ENCODE peak calls at places on chromosomes 11 and 22, in five cellular contexts. M, E, G, S and L are unnamed samples.

GRCh38 chr11:12482839-12483238 is 105.5 kb downstream of the PARVA start:
- DNase-seq in M (no peak), E (no peak), G (no peak), S (no peak), L (no peak)

GRCh38 chr22:40690370-40690769 is 11.1 kb downstream of the MCHR1 start:
- DNase-seq in M (no peak), E (no peak), G (no peak), S (no peak), L (no peak)

GRCh38 chr11:36467913-36468312 is 42.2 kb downstream of the TRAF6 start:
- DNase-seq in M (no peak), E (no peak), G (no peak), S (no peak), L (no peak)

GRCh38 chr11:22703040-22703439 is 36.6 kb downstream of the GAS2 start:
- DNase-seq in M (no peak), E (no peak), G (peak; percentile 21), S (peak; percentile 88), L (peak; percentile 50)

GRCh38 chr11:90753546-90753945 is 530.7 kb upstream of the CHORDC1 start:
- DNase-seq in M (no peak), E (no peak), G (no peak), S (no peak), L (no peak)

GRCh38 chr11:44223261-44223660 is 86.7 kb downstream of the ALX4 start:
- DNase-seq in M (no peak), E (no peak), G (no peak), S (no peak), L (no peak)

GRCh38 chr11:66219846-66220565 is 48.4 kb upstream of the RAB1B start:
- DNase-seq in M (no peak), E (no peak), G (no peak), S (no peak), L (no peak)

GRCh38 chr11:21888814-21889213 is 304.1 kb upstream of the ANO5 start:
- DNase-seq in M (no peak), E (no peak), G (no peak), S (no peak), L (peak; percentile 4)

GRCh38 chr22:30195245-30196140 is 51.1 kb downstream of the LIF start:
- DNase-seq in M (no peak), E (no peak), G (no peak), S (peak; percentile 40), L (no peak)

GRCh38 chr22:29706493-29706892 is 13.3 kb upstream of the CABP7 start:
- DNase-seq in M (no peak), E (no peak), G (no peak), S (no peak), L (no peak)

GRCh38 chr11:47409440-47410403 is 1.3 kb downstream of the SLC39A13 start:
- DNase-seq in M (no peak), E (no peak), G (no peak), S (no peak), L (no peak)

GRCh38 chr22:25472382-25472781 is 92.1 kb upstream of the GRK3 start:
- DNase-seq in M (no peak), E (no peak), G (no peak), S (no peak), L (no peak)

GRCh38 chr11:72812968-72813739 is 1.1 kb upstream of the ATG16L2 start:
- DNase-seq in M (peak; percentile 71), E (no peak), G (no peak), S (peak; percentile 70), L (peak; percentile 86)

GRCh38 chr11:2109541-2110019 is 29.6 kb downstream of the IGF2 start:
- DNase-seq in M (no peak), E (no peak), G (no peak), S (peak; percentile 23), L (no peak)

GRCh38 chr11:88402192-88402715 is 64.7 kb upstream of the CTSC start:
- DNase-seq in M (no peak), E (no peak), G (peak; percentile 17), S (no peak), L (peak; percentile 40)

GRCh38 chr11:120079750-120080610 is 57.9 kb downstream of the TRIM29 start:
- DNase-seq in M (peak; percentile 58), E (no peak), G (no peak), S (peak; percentile 34), L (no peak)

GRCh38 chr11:1034456-1035295 is 1.8 kb downstream of the MUC6 start:
- DNase-seq in M (no peak), E (no peak), G (no peak), S (no peak), L (no peak)

GRCh38 chr11:106644824-106645223 is 373.5 kb downstream of the GUCY1A2 start:
- DNase-seq in M (no peak), E (no peak), G (no peak), S (no peak), L (no peak)

GRCh38 chr11:116697639-116698038 is 75.1 kb downstream of the BUD13 start:
- DNase-seq in M (no peak), E (no peak), G (no peak), S (no peak), L (no peak)

GRCh38 chr22:46100401-46101105 is 49.8 kb upstream of the PPARA start:
- DNase-seq in M (no peak), E (no peak), G (no peak), S (no peak), L (no peak)

GRCh38 chr22:46737105-46737975 is 712 bp downstream of the CERK start:
- DNase-seq in M (peak; percentile 72), E (no peak), G (no peak), S (no peak), L (no peak)

GRCh38 chr22:37016134-37016910 is 2.9 kb downstream of the TST start:
- DNase-seq in M (no peak), E (no peak), G (no peak), S (no peak), L (no peak)

GRCh38 chr11:96017872-96018271 is 94.0 kb upstream of the MTMR2 start:
- DNase-seq in M (no peak), E (no peak), G (no peak), S (no peak), L (no peak)

GRCh38 chr22:29359469-29359868 is 28.9 kb downstream of the AP1B1 start:
- DNase-seq in M (peak; percentile 28), E (no peak), G (no peak), S (peak; percentile 50), L (peak; percentile 50)

GRCh38 chr11:17551347-17552040 is 4.4 kb downstream of the OTOG start:
- DNase-seq in M (no peak), E (no peak), G (no peak), S (no peak), L (no peak)

GRCh38 chr11:2791139-2791520 is 91.3 kb upstream of the KCNQ1OT1 start:
- DNase-seq in M (no peak), E (no peak), G (no peak), S (no peak), L (no peak)

GRCh38 chr11:88292156-88292844 is 45.2 kb downstream of the CTSC start:
- DNase-seq in M (no peak), E (no peak), G (no peak), S (peak; percentile 6), L (no peak)

GRCh38 chr22:45638834-45639746 is 32.5 kb upstream of the ATXN10 start:
- DNase-seq in M (peak; percentile 75), E (no peak), G (no peak), S (peak; percentile 57), L (peak; percentile 98)

GRCh38 chr11:70891844-70892380 is 360.5 kb downstream of the SHANK2 start:
- DNase-seq in M (no peak), E (no peak), G (no peak), S (no peak), L (no peak)
- TF ChIP-seq HDAC2 in M (no peak), E (no peak), G (no peak), S (no peak), L (no peak)

GRCh38 chr22:35104491-35104890 is 38.5 kb downstream of the ISX start:
- DNase-seq in M (no peak), E (no peak), G (no peak), S (no peak), L (no peak)

GRCh38 chr22:35099883-35100282 is 33.9 kb downstream of the ISX start:
- DNase-seq in M (no peak), E (no peak), G (no peak), S (no peak), L (no peak)

GRCh38 chr22:35103756-35104155 is 37.8 kb downstream of the ISX start:
- DNase-seq in M (no peak), E (no peak), G (no peak), S (no peak), L (no peak)

GRCh38 chr22:35098921-35099320 is 33.0 kb downstream of the ISX start:
- DNase-seq in M (no peak), E (no peak), G (no peak), S (no peak), L (no peak)

DNA sequence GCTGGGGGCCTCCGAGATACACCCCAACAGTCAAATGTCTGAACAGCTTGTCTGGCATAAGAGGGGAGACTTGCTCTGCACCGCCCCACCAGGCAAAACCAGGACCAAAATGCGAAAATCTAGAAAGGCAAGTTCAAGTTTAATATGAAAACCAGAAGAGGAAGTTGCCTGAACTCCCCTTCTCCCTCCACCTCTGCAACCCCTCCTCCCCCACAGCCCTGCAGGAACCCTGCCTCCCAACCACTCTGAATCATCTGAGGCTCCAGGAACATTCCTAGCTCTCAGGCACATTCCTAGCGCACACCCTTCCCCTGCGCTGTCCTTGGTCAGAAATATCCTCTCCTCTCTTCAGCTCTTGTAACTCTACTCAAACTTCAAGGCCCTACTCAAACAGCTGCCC is 36.7 kb downstream of the ISX start:
- DNase-seq in M (peak; percentile 14), E (peak; percentile 39), G (no peak), S (no peak), L (peak; percentile 5)
- TF ChIP-seq HDAC2 in M (no peak), E (no peak), G (no peak), S (no peak), L (no peak)

DNA sequence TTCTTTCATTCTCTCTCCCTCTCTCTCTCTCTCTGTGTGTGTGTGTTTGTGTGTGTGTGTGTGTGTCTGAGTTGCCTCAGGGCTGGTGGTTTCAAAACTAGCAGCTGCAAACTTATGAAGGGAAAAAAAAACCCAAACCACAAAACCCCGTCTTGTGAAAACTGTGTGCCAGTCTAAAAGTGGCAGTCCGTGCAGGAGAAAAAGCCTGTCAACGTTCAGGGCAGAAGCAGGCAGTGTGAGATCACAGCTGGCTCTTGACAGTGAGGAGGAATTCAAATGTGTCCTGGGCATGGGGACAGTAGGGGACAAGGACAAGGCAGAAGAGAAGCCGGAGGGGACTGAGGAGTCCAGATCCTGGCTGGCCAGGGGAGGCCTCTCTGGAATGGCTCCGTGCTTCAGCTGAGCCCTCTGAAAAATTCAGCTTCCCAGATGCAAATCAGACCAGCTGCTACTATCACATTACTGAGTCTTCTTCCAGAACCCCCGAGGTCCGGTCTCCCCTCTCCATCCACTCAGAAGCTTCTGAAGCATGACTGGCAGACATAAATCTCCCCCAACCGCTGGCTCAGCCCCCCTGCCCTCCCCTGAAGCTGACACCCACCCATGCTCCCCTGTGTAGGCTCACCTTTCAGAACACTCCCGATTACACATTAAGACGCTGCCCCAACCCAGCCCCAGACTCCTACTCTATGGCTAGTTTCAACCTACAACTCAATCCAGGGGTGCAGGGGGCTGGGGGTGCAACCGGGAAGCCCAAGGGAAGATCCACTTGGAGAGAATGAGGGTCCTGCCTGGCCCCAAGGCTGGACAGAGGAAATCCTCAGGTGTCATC is 32.0 kb downstream of the FLI1 start:
- DNase-seq in M (no peak), E (no peak), G (peak; percentile 89), S (no peak), L (no peak)
- TF ChIP-seq HDAC2 in M (no peak), E (no peak), G (no peak), S (no peak), L (no peak)

DNA sequence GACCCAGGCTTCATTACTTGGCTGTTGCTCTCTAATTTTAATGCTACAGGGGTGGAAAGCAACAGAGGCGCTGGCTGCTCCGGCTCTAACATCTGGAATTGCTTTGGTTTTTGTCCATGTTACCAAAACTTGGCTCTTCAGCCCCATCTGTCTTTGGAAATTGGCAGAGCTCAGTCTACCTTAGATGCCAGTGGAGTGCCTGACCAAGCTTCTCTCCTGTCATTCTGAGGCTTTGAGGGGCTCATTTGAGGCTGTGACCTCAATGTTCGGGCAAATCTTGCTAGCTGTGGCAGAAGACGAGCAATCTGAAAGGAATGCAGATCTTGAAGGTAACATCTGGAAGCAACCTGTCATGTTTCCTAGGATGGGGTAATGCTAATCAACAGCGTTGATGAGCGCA is 409.5 kb upstream of the SYN3 start:
- DNase-seq in M (no peak), E (no peak), G (no peak), S (no peak), L (no peak)
- TF ChIP-seq HDAC2 in M (no peak), E (no peak), G (no peak), S (no peak), L (no peak)